ENCODE peak calls at places on chromosomes 4 and X, in six cellular contexts. O is GM12891, F is adrenal gland, I is tibial nerve, E is ovary, C is stomach. G is an unnamed sample.

GRCh38 chr4:152605641-152606304 is 69.9 kb upstream of the FBXW7 start:
- DNase-seq in O (no peak), F (no peak), I (no peak), E (no peak), C (no peak), G (no peak)

GRCh38 chr4:30839583-30840520 is 119.7 kb downstream of the PCDH7 start:
- DNase-seq in O (no peak), F (no peak), I (no peak), E (no peak), C (no peak), G (no peak)

GRCh38 chr4:102823897-102824296 is 3.5 kb downstream of the UBE2D3 start:
- DNase-seq in O (no peak), F (no peak), I (no peak), E (no peak), C (no peak), G (no peak)

GRCh38 chr4:95318044-95318443 is 230.7 kb downstream of the UNC5C start:
- DNase-seq in O (no peak), F (no peak), I (no peak), E (no peak), C (no peak), G (no peak)

GRCh38 chrX:136847874-136848273 is 32.7 kb downstream of the RBMX start:
- DNase-seq in O (no peak), F (no peak), I (no peak), E (no peak), C (no peak), G (no peak)

GRCh38 chr4:128386761-128387599 is 99.4 kb upstream of the PGRMC2 start:
- DNase-seq in O (no peak), F (peak), I (peak), E (peak), C (peak), G (peak)

GRCh38 chr4:151165205-151166000 is 66.0 kb downstream of the RPS3A start:
- DNase-seq in O (no peak), F (no peak), I (no peak), E (no peak), C (no peak), G (no peak)

GRCh38 chr4:155967098-155967497 is 13.4 kb upstream of the CTSO start:
- DNase-seq in O (no peak), F (no peak), I (no peak), E (no peak), C (no peak), G (no peak)

GRCh38 chr4:174935607-174936006 is 17.4 kb downstream of the ADAM29 start:
- DNase-seq in O (no peak), F (no peak), I (no peak), E (no peak), C (no peak), G (no peak)

GRCh38 chr4:23881052-23881501 is 8.8 kb downstream of the PPARGC1A start:
- DNase-seq in O (no peak), F (no peak), I (no peak), E (no peak), C (no peak), G (no peak)
- TF ChIP-seq POLR2A in O (no peak), F (no peak), I (no peak), E (no peak), C (no peak), G (no peak)

GRCh38 chr4:74157743-74158560 is at the start of gene MTHFD2L:
- DNase-seq in O (peak), F (peak), I (peak), E (peak), C (peak), G (peak)
- TF ChIP-seq POLR2A in O (peak), F (peak), I (no peak), E (peak), C (no peak), G (peak)

GRCh38 chrX:40105016-40105790 is 7.4 kb upstream of the BCOR start:
- DNase-seq in O (no peak), F (peak), I (no peak), E (peak), C (no peak), G (no peak)
- TF ChIP-seq POLR2A in O (no peak), F (no peak), I (no peak), E (no peak), C (no peak), G (no peak)

GRCh38 chr4:184805462-184806245 is 20.1 kb downstream of the ACSL1 start:
- DNase-seq in O (no peak), F (peak), I (no peak), E (peak), C (peak), G (no peak)

GRCh38 chr4:184806246-184806550 is 19.6 kb downstream of the ACSL1 start:
- DNase-seq in O (no peak), F (no peak), I (no peak), E (no peak), C (no peak), G (no peak)

GRCh38 chr4:184803884-184804283 is 21.9 kb downstream of the ACSL1 start:
- DNase-seq in O (no peak), F (no peak), I (no peak), E (no peak), C (no peak), G (no peak)

GRCh38 chr4:184803133-184803532 is 22.6 kb downstream of the ACSL1 start:
- DNase-seq in O (no peak), F (no peak), I (no peak), E (no peak), C (no peak), G (no peak)

GRCh38 chr4:184804621-184805020 is 21.1 kb downstream of the ACSL1 start:
- DNase-seq in O (no peak), F (no peak), I (no peak), E (no peak), C (no peak), G (no peak)
- TF ChIP-seq POLR2A in O (no peak), F (no peak), I (no peak), E (no peak), C (no peak), G (no peak)

GRCh38 chr4:188030401-188030800 is 34.8 kb downstream of the ZFP42 start:
- DNase-seq in O (no peak), F (no peak), I (no peak), E (no peak), C (no peak), G (no peak)

GRCh38 chr4:188031751-188032150 is 36.2 kb downstream of the ZFP42 start:
- DNase-seq in O (no peak), F (no peak), I (no peak), E (no peak), C (no peak), G (no peak)

GRCh38 chr4:188032170-188032569 is 36.6 kb downstream of the ZFP42 start:
- DNase-seq in O (no peak), F (no peak), I (no peak), E (no peak), C (no peak), G (no peak)

GRCh38 chr4:188032583-188032982 is 37.0 kb downstream of the ZFP42 start:
- DNase-seq in O (no peak), F (no peak), I (no peak), E (no peak), C (no peak), G (no peak)

DNA sequence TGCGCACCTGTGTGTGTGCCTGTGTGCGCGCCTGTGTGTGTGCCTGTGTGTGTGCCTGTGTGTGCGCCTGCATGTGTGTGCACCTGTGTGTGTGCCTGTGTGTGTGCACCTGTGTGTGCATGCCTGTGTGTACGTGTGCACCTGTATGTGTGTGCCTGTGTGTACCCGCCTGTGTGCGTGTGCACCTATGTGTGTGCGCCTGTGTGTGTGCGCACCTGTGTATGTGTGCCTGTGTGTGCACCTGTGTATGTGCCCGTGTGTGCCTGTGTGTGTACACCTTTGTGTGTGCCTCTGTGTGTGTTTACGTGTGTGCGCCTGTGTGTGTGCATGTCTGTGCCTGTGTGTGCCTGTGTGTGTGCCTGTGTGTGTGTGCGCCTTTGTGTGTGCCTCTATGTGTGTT is 33.5 kb downstream of the ZFP42 start:
- DNase-seq in O (no peak), F (no peak), I (no peak), E (no peak), C (no peak), G (no peak)
- TF ChIP-seq POLR2A in O (no peak), F (no peak), I (no peak), E (no peak), C (no peak), G (no peak)

GRCh38 chr4:27790911-27791310 is 930.3 kb downstream of the STIM2 start:
- DNase-seq in O (no peak), F (no peak), I (no peak), E (no peak), C (no peak), G (no peak)

GRCh38 chr4:27789768-27790167 is 929.1 kb downstream of the STIM2 start:
- DNase-seq in O (no peak), F (no peak), I (no peak), E (no peak), C (no peak), G (no peak)

GRCh38 chr4:27787195-27787594 is 926.6 kb downstream of the STIM2 start:
- DNase-seq in O (no peak), F (no peak), I (no peak), E (no peak), C (no peak), G (no peak)

DNA sequence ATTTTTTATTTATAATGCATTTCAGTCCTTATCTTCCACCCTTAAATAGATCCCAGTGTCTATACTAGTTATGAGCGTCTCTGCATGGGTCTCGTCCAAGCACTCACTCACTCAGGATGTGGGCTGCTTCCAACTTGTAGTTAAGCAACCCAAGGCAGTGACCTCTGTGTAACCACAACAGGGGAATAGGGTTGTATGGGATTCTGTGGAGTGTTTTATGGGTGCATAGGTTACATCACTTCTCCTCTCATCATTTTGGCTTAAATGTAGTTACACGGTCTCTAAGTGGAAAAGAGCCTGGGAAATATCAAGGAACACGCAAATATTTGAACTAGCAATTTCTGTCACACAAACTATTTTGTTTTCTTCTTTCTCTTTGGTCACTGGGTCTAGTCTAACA is 931.0 kb downstream of the STIM2 start:
- DNase-seq in O (no peak), F (no peak), I (no peak), E (no peak), C (no peak), G (no peak)
- TF ChIP-seq POLR2A in O (no peak), F (no peak), I (no peak), E (no peak), C (no peak), G (no peak)

G was measured in H54.